ENCODE peak calls at places on chromosomes 16 and 17, in four cellular contexts. D is HepG2, Q is K562, G is HCT116. N is an unnamed sample.

GRCh38 chr16:65061263-65061662 is 60.6 kb downstream of the CDH11 start:
- DNase-seq in Q (no peak), D (no peak), G (no peak), N (no peak)

GRCh38 chr16:72927199-72928088 is 120.5 kb downstream of the ZFHX3 start:
- DNase-seq in G (no peak), Q (no peak), D (peak), N (no peak)

GRCh38 chr16:144797-145252 is 6.4 kb upstream of the NPRL3 start:
- DNase-seq in G (no peak), Q (peak), D (no peak), N (no peak)

GRCh38 chr17:81683584-81684441 is at the start of the genes ARL16 and HGS:
- DNase-seq in G (peak), Q (peak), D (peak), N (peak)

GRCh38 chr17:35684046-35684802 is 47.2 kb upstream of the RASL10B start:
- DNase-seq in G (no peak), Q (no peak), D (no peak), N (no peak)

GRCh38 chr16:67727521-67728485 is 8.7 kb upstream of the GFOD2 start:
- DNase-seq in Q (no peak), D (no peak), G (no peak), N (no peak)

GRCh38 chr17:13272296-13272695 is 254.5 kb upstream of the ELAC2 start:
- DNase-seq in D (no peak), G (no peak), Q (no peak), N (no peak)

GRCh38 chr17:36920032-36921000 is 17.0 kb upstream of the LHX1 start:
- DNase-seq in G (peak), Q (peak), D (no peak), N (no peak)

GRCh38 chr16:4517812-4518211 is 20.8 kb downstream of the CDIP1 start:
- DNase-seq in G (no peak), Q (peak), D (peak), N (no peak)

GRCh38 chr16:64206877-64207276 is 915.0 kb downstream of the CDH11 start:
- DNase-seq in Q (no peak), G (no peak), D (no peak), N (no peak)

GRCh38 chr17:7914771-7915610 is 1.1 kb downstream of the RNF227 start:
- DNase-seq in G (no peak), D (no peak), Q (no peak), N (no peak)

GRCh38 chr17:946510-947236 is 32.9 kb downstream of the NXN start:
- DNase-seq in G (no peak), Q (no peak), D (no peak), N (no peak)

GRCh38 chr16:7257026-7257425 is 75.6 kb upstream of the RBFOX1 start:
- DNase-seq in Q (no peak), D (no peak), G (no peak), N (no peak)

GRCh38 chr17:20009302-20010098 is at the start of gene SPECC1:
- DNase-seq in G (peak), Q (peak), D (peak), N (peak)

GRCh38 chr16:73019456-73020362 is 28.2 kb downstream of the ZFHX3 start:
- DNase-seq in Q (no peak), G (peak), D (no peak), N (no peak)

GRCh38 chr16:77788196-77789084 is at the start of gene VAT1L:
- DNase-seq in D (no peak), Q (peak), G (no peak), N (no peak)

GRCh38 chr16:3998793-3999478 is 117.3 kb downstream of the ADCY9 start:
- DNase-seq in Q (no peak), G (no peak), D (no peak), N (no peak)

GRCh38 chr17:49843774-49844350 is 4.0 kb downstream of the TAC4 start:
- DNase-seq in D (no peak), G (no peak), Q (peak), N (no peak)

GRCh38 chr16:88798073-88798472 is 5.5 kb upstream of the CDT1 start:
- DNase-seq in G (no peak), D (no peak), Q (no peak), N (no peak)

GRCh38 chr17:58560511-58560910 is 46.1 kb upstream of the MTMR4 start:
- DNase-seq in Q (no peak), D (no peak), G (no peak), N (no peak)

GRCh38 chr17:30558313-30559195 is 81.3 kb downstream of the GOSR1 start:
- DNase-seq in Q (no peak), G (no peak), D (no peak), N (no peak)

GRCh38 chr16:57316390-57317017 is 32.0 kb upstream of the PLLP start:
- DNase-seq in D (no peak), Q (no peak), G (peak), N (no peak)

GRCh38 chr16:2159052-2159838 is 3.7 kb downstream of the TRAF7 start:
- DNase-seq in D (no peak), G (no peak), Q (no peak), N (no peak)

GRCh38 chr17:37220609-37220953 is 155.2 kb upstream of the C17orf78 start:
- DNase-seq in D (no peak), G (peak), Q (no peak), N (no peak)

GRCh38 chr17:14169901-14170300 is 66.8 kb downstream of the CDRT15 start:
- DNase-seq in D (no peak), Q (no peak), G (no peak), N (no peak)

GRCh38 chr16:15759070-15759469 is 97.8 kb downstream of the MYH11 start:
- DNase-seq in G (no peak), Q (no peak), D (no peak), N (no peak)

GRCh38 chr16:46920402-46921068 is 36.4 kb downstream of the GPT2 start:
- DNase-seq in Q (no peak), D (peak), G (peak), N (no peak)

GRCh38 chr16:46922239-46922638 is 38.1 kb downstream of the GPT2 start:
- DNase-seq in D (no peak), Q (no peak), G (no peak), N (no peak)

GRCh38 chr16:46918400-46918799 is 34.2 kb downstream of the GPT2 start:
- DNase-seq in Q (no peak), D (no peak), G (no peak), N (no peak)

GRCh38 chr16:46916980-46917379 is 32.8 kb downstream of the GPT2 start:
- DNase-seq in G (peak), D (peak), Q (peak), N (no peak)

GRCh38 chr16:46918905-46919792 is 35.0 kb downstream of the GPT2 start:
- DNase-seq in Q (peak), D (peak), G (no peak), N (no peak)
- TF ChIP-seq POLR2AphosphoS5 in Q (no peak), D (no peak), G (no peak), N (no peak)

GRCh38 chr17:43834106-43834505 is 1.2 kb upstream of the MPP3 start:
- DNase-seq in Q (no peak), D (no peak), G (no peak), N (no peak)
- TF ChIP-seq TCF7L2 in Q (no peak), D (no peak), G (no peak), N (no peak)

GRCh38 chr16:10558746-10559641 is 21.4 kb downstream of the EMP2 start:
- DNase-seq in D (no peak), Q (no peak), G (no peak), N (no peak)
- TF ChIP-seq POLR2AphosphoS5 in D (no peak), Q (no peak), G (no peak), N (no peak)

DNA sequence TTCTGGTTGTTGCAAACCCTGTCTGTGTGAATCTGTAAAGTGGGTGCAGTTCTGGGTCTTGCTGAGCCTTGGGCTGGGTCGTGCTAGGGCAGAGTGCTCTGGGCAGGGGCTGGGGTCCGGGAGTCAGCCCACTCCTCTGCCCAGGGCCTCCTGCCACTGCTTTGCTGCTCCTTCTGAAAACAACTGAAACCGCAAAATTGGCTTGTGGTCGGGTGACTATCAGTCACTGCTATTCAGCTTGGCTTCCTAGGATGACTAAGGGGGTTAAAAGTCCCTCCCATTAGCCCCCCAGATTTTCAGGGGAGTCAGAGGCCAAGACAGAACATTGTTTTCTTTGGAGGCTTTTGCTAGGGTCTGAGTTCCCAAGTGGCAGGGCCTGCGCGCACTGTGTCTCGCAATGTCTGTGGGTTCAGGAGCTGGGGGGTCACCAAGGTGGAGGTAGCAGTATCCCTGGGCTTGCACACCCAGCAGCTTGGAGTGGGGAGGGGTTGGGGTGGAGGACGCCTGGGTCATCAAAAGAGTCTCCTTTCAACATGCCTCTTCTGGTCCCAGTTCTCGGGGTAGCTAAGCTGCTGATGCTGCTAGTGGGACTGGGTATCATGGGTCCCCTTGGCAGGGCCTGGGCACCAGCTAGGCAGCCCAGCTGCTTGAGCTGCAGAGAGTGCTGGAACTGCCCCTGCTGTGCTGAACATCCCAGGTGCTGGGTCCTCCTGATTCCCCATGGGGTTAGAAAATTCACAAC is 13.5 kb upstream of the TBX21 start:
- DNase-seq in G (no peak), D (no peak), Q (peak), N (no peak)
- TF ChIP-seq TCF7L2 in G (no peak), D (no peak), Q (no peak), N (no peak)

GRCh38 chr16:71930013-71930563 is 34.8 kb downstream of the IST1 start:
- DNase-seq in Q (no peak), G (no peak), D (no peak), N (no peak)

GRCh38 chr16:71929048-71929447 is 33.7 kb downstream of the IST1 start:
- DNase-seq in D (no peak), G (no peak), Q (no peak), N (no peak)

GRCh38 chr16:71927787-71928186 is 32.5 kb downstream of the IST1 start:
- DNase-seq in Q (no peak), G (no peak), D (no peak), N (no peak)

GRCh38 chr16:71924710-71925109 is 29.4 kb downstream of the IST1 start:
- DNase-seq in D (no peak), G (no peak), Q (no peak), N (no peak)

DNA sequence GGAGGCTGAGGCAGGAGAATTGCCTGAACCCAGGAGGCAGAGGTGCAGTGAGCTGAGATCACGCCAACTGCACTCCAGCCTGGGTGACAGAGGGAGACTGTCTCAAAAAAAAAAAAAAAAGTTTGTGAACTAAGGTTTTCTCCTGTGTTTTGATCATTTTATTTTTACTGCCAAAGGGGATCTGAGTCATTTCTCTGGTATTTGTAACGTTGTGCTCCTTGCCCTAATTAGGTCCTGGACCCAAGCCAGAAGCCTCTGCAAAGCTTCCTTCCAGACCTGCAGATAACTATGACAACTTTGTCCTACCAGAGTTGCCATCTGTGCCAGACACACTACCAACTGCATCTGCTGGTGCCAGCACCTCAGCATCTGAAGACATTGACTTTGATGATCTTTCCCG is 32.1 kb downstream of the IST1 start:
- DNase-seq in D (no peak), G (peak), Q (no peak), N (no peak)
- TF ChIP-seq POLR2AphosphoS5 in D (no peak), G (no peak), Q (no peak), N (no peak)